ENCODE peak calls at places on chromosomes 2 and 18, in four cellular contexts. J, H, G and T are unnamed samples.
A peak's percentile ranks its signal among the peaks of the same experiment; 100 is the strongest.

GRCh38 chr2:131054488-131054887 is 38.8 kb downstream of the FAM168B start:
- DNase-seq in J (no peak), H (no peak), G (no peak), T (no peak)

GRCh38 chr2:151991010-151991409 is 107.8 kb downstream of the CACNB4 start:
- DNase-seq in J (no peak), H (no peak), G (no peak), T (no peak)

GRCh38 chr2:219962089-219962488 is 334.7 kb downstream of the SLC4A3 start:
- DNase-seq in J (no peak), H (no peak), G (no peak), T (no peak)

GRCh38 chr2:100242891-100243670 is 79.2 kb downstream of the LONRF2 start:
- DNase-seq in J (peak; percentile 43), H (peak; percentile 45), G (no peak), T (peak; percentile 54)

GRCh38 chr2:118850171-118850900 is 2.9 kb upstream of the EN1 start:
- DNase-seq in J (no peak), H (no peak), G (no peak), T (no peak)

GRCh38 chr2:178756843-178757242 is 50.4 kb downstream of the TTN start:
- DNase-seq in J (no peak), H (no peak), G (no peak), T (no peak)

GRCh38 chr2:17803492-17803891 is 12.8 kb upstream of the MSGN1 start:
- DNase-seq in J (no peak), H (no peak), G (no peak), T (no peak)

GRCh38 chr2:142877265-142877756 is at the start of gene KYNU:
- DNase-seq in J (no peak), H (peak; percentile 82), G (no peak), T (no peak)

GRCh38 chr18:24421831-24422230 is 4.6 kb upstream of the IMPACT start:
- DNase-seq in J (no peak), H (no peak), G (no peak), T (no peak)

GRCh38 chr2:112880081-112880531 is 30.9 kb upstream of the IL37 start:
- DNase-seq in J (no peak), H (no peak), G (no peak), T (no peak)

GRCh38 chr2:128984066-128984465 is 665.4 kb upstream of the HS6ST1 start:
- DNase-seq in J (no peak), H (no peak), G (no peak), T (no peak)

GRCh38 chr2:61178603-61179545 is 16.9 kb downstream of the C2orf74 start:
- DNase-seq in J (no peak), H (no peak), G (no peak), T (no peak)

GRCh38 chr2:55482186-55482945 is 37.2 kb upstream of the CFAP36 start:
- DNase-seq in J (peak; percentile 18), H (no peak), G (no peak), T (no peak)

GRCh38 chr2:147937744-147938349 is 82.7 kb downstream of the ORC4 start:
- DNase-seq in J (no peak), H (peak; percentile 40), G (no peak), T (peak; percentile 42)

GRCh38 chr2:47869859-47870258 is 36.4 kb downstream of the FBXO11 start:
- DNase-seq in J (no peak), H (no peak), G (no peak), T (peak; percentile 14)

GRCh38 chr2:235587202-235587601 is 93.4 kb downstream of the AGAP1 start:
- DNase-seq in J (no peak), H (no peak), G (no peak), T (no peak)

GRCh38 chr18:13264091-13264777 is 45.7 kb downstream of the LDLRAD4 start:
- DNase-seq in J (no peak), H (no peak), G (no peak), T (no peak)

GRCh38 chr18:9103488-9103887 is 989 bp downstream of the NDUFV2 start:
- DNase-seq in J (no peak), H (no peak), G (no peak), T (no peak)

GRCh38 chr2:6692819-6693218 is 172.9 kb downstream of the CMPK2 start:
- DNase-seq in J (no peak), H (no peak), G (no peak), T (no peak)

GRCh38 chr2:132581917-132582316 is 88.1 kb downstream of the LYPD1 start:
- DNase-seq in J (no peak), H (no peak), G (no peak), T (no peak)

GRCh38 chr2:16121231-16121985 is 181.1 kb downstream of the MYCN start:
- DNase-seq in J (no peak), H (no peak), G (no peak), T (no peak)

GRCh38 chr2:104033399-104033798 is 820.5 kb upstream of the POU3F3 start:
- DNase-seq in J (no peak), H (no peak), G (no peak), T (no peak)

GRCh38 chr2:30325542-30326328 is 94.4 kb downstream of the LBH start:
- DNase-seq in J (no peak), H (no peak), G (no peak), T (no peak)

GRCh38 chr2:165067958-165068612 is 112.8 kb upstream of the SLC38A11 start:
- DNase-seq in J (peak; percentile 43), H (no peak), G (no peak), T (no peak)

GRCh38 chr18:13464432-13465125 is 246.0 kb downstream of the LDLRAD4 start:
- DNase-seq in J (no peak), H (no peak), G (peak; percentile 44), T (peak; percentile 25)

GRCh38 chr2:39640107-39640506 is 25.6 kb upstream of the TMEM178A start:
- DNase-seq in J (no peak), H (no peak), G (no peak), T (no peak)

GRCh38 chr2:98935111-98935770 is 784 bp downstream of the CRACDL start:
- DNase-seq in J (no peak), H (no peak), G (no peak), T (no peak)

GRCh38 chr2:10477443-10478297 is 29.5 kb upstream of the ODC1 start:
- DNase-seq in J (no peak), H (no peak), G (no peak), T (no peak)

GRCh38 chr2:233915133-233915532 is 2.0 kb upstream of the TRPM8 start:
- DNase-seq in J (peak; percentile 45), H (no peak), G (no peak), T (no peak)

GRCh38 chr2:152335016-152335850 is at the start of gene FMNL2:
- DNase-seq in J (peak; percentile 66), H (peak; percentile 88), G (peak; percentile 24), T (peak; percentile 81)

GRCh38 chr2:67221266-67221665 is 175.9 kb upstream of the ETAA1 start:
- DNase-seq in J (no peak), H (no peak), G (no peak), T (no peak)

GRCh38 chr2:64945973-64946736 is 43.0 kb upstream of the SLC1A4 start:
- DNase-seq in J (no peak), H (no peak), G (peak; percentile 79), T (no peak)

GRCh38 chr18:36692909-36693308 is 135.9 kb downstream of the TPGS2 start:
- DNase-seq in J (no peak), H (no peak), G (no peak), T (no peak)

GRCh38 chr2:161943012-161943411 is 131.0 kb downstream of the DPP4 start:
- DNase-seq in J (no peak), H (no peak), G (no peak), T (no peak)

DNA sequence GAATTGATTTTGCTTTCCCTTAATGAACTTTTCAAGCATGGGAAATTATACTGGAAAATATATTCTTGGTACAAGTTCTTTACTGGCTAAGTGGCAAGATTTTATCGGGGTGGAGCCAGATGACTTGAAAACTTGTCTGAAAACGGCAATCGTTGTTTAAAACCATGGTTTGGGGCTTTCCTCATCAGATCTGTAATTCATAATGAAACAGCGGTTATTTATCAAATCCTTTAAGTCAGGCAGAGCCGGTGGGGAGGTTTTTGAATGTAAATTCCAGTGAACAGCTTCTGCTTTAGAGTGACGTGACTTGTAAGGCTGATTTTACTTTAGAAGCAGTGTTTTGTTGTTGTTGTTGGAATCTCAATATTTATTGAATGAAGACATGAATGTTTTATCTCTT is 2.6 kb downstream of the SEC11C start:
- DNase-seq in J (no peak), H (no peak), G (peak; percentile 44), T (no peak)
- TF ChIP-seq POLR2AphosphoS2 in J (no peak), H (no peak), G (no peak), T (no peak)

DNA sequence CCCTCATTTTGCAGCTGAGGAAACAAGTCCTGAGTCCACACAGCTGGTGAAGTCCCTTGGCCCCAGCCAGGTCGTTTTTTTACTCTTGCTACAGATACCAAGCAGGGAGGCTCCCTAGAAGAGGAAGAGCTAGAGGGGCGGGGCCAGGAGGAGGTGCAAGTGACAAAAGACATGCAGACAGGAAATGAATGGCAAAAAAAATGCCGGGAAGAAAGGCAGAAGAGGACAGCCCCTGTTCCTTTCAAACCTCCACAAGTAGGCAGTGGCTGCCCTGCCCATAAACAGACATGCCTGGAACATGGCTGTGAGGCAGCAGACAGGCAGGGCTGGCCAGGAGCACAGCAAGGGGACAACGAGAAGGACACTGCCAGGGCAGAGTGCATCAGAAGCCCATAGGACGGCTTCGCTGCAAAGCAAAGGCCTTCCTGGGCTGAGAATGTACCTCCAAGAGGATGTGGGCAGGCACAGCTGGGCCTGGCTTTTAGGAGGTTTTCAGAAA is 108.7 kb downstream of the ZBTB7C start:
- DNase-seq in J (no peak), H (no peak), G (no peak), T (peak; percentile 10)
- TF ChIP-seq POLR2AphosphoS2 in J (no peak), H (no peak), G (no peak), T (no peak)

GRCh38 chr2:212686285-212686895 is 147.8 kb upstream of the ERBB4 start:
- DNase-seq in J (peak; percentile 7), H (peak; percentile 49), G (peak; percentile 60), T (peak; percentile 14)

GRCh38 chr2:212677466-212677865 is 138.9 kb upstream of the ERBB4 start:
- DNase-seq in J (no peak), H (no peak), G (no peak), T (no peak)

DNA sequence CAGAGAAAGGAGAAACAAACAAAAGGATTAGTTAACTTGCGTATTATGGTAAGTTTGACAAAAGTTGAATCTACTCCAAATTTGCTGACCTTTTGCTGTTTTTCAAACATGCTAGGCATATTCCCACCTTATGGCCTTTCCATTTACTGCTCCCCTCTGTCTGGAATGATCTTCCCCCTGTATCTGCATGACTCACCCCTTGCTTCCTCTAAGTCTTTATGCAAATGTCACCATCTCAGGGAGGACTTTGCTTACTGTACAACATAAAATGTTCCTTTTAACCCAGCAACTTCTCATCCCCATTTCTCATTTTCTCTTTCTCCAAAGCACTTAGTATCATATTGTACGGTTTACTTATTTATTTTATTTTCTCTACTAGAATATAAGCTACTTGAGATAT is 144.7 kb upstream of the ERBB4 start:
- DNase-seq in J (no peak), H (no peak), G (no peak), T (no peak)
- TF ChIP-seq POLR2AphosphoS2 in J (no peak), H (no peak), G (no peak), T (no peak)

DNA sequence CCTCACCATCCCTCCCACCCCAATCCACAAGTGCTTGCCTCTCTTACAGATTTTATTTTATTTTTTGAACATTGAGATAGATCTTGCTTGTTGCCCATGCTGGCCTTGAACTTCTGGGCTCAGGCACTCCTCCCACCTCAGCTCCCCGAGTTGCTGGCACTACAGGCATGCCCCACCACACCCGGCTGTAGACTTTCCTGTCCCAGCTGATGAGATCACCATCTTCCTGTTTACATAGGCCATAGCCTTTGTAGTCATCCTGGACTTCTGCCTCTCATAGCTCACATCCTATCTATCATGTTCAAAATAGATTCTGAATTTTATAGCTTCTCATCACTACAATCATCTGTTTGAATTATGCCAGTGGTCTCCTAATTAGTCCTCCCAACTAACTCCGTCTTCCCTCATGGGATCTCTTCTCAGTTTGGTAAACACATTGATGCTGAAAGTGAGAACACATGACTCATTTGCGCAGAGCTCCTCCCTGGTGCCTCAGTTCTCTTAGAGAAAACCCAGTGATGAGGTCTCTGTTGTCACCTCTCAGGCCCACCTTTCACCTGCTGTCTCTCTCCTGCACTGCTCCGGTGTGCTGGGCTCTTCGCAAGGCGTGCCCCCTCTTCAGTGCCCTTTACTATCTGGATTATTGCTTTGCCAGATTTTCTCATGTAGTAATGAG is 243.0 kb downstream of the ZNF407 start:
- DNase-seq in J (no peak), H (peak; percentile 78), G (no peak), T (no peak)
- TF ChIP-seq POLR2AphosphoS2 in J (no peak), H (no peak), G (no peak), T (no peak)